ENCODE peak calls at places on chromosomes 6 and 20, in six cellular contexts. One of them, this sample, is unnamed.

GRCh38 chr6:4355241-4355640 is 219.9 kb upstream of the ECI2 start:
- DNase-seq in IMR-90: peak
- DNase-seq in tibial artery: no peak
- DNase-seq in AG04450: no peak
- DNase-seq in WERI-Rb-1: no peak
- DNase-seq in lung: no peak
- DNase-seq in this sample: peak

GRCh38 chr6:107264357-107264831 is 149.1 kb upstream of the BEND3 start:
- DNase-seq in IMR-90: peak
- DNase-seq in tibial artery: no peak
- DNase-seq in AG04450: peak
- DNase-seq in WERI-Rb-1: no peak
- DNase-seq in lung: no peak
- DNase-seq in this sample: peak

GRCh38 chr6:32148722-32149576 is 2.8 kb downstream of the PRRT1 start:
- DNase-seq in IMR-90: no peak
- DNase-seq in tibial artery: no peak
- DNase-seq in AG04450: no peak
- DNase-seq in WERI-Rb-1: no peak
- DNase-seq in lung: peak
- DNase-seq in this sample: no peak

GRCh38 chr20:9889270-9889981 is 50.5 kb upstream of the PAK5 start:
- DNase-seq in IMR-90: no peak
- DNase-seq in tibial artery: no peak
- DNase-seq in AG04450: no peak
- DNase-seq in WERI-Rb-1: no peak
- DNase-seq in lung: no peak
- DNase-seq in this sample: no peak

GRCh38 chr6:134060491-134061106 is 8.2 kb upstream of the SLC2A12 start:
- DNase-seq in IMR-90: peak
- DNase-seq in tibial artery: no peak
- DNase-seq in AG04450: no peak
- DNase-seq in WERI-Rb-1: no peak
- DNase-seq in lung: no peak
- DNase-seq in this sample: peak

GRCh38 chr20:36741072-36741471 is 4.8 kb downstream of the NDRG3 start:
- DNase-seq in IMR-90: no peak
- DNase-seq in tibial artery: no peak
- DNase-seq in AG04450: no peak
- DNase-seq in WERI-Rb-1: peak
- DNase-seq in lung: no peak
- DNase-seq in this sample: no peak

GRCh38 chr6:14665827-14666724 is 548.5 kb downstream of the CD83 start:
- DNase-seq in IMR-90: peak
- DNase-seq in tibial artery: peak
- DNase-seq in AG04450: peak
- DNase-seq in WERI-Rb-1: no peak
- DNase-seq in lung: no peak
- DNase-seq in this sample: no peak

GRCh38 chr6:152948150-152948768 is 34.6 kb downstream of the FBXO5 start:
- DNase-seq in IMR-90: peak
- DNase-seq in tibial artery: no peak
- DNase-seq in AG04450: peak
- DNase-seq in WERI-Rb-1: no peak
- DNase-seq in lung: no peak
- DNase-seq in this sample: no peak

GRCh38 chr6:81752969-81753708 is 658 bp upstream of the TENT5A start:
- DNase-seq in IMR-90: peak
- DNase-seq in tibial artery: peak
- DNase-seq in AG04450: peak
- DNase-seq in WERI-Rb-1: peak
- DNase-seq in lung: peak
- DNase-seq in this sample: peak

GRCh38 chr20:2052741-2053140 is 48.9 kb upstream of the STK35 start:
- DNase-seq in IMR-90: no peak
- DNase-seq in tibial artery: no peak
- DNase-seq in AG04450: no peak
- DNase-seq in WERI-Rb-1: no peak
- DNase-seq in lung: no peak
- DNase-seq in this sample: no peak

GRCh38 chr6:47146426-47147174 is 104.5 kb upstream of the ADGRF1 start:
- DNase-seq in IMR-90: peak
- DNase-seq in tibial artery: no peak
- DNase-seq in AG04450: no peak
- DNase-seq in WERI-Rb-1: no peak
- DNase-seq in lung: no peak
- DNase-seq in this sample: no peak

GRCh38 chr6:165616116-165616515 is 46.9 kb downstream of the PDE10A start:
- DNase-seq in IMR-90: peak
- DNase-seq in tibial artery: no peak
- DNase-seq in AG04450: no peak
- DNase-seq in WERI-Rb-1: no peak
- DNase-seq in lung: no peak
- DNase-seq in this sample: no peak

GRCh38 chr6:74534485-74535211 is 671.2 kb downstream of the COL12A1 start:
- DNase-seq in IMR-90: peak
- DNase-seq in tibial artery: no peak
- DNase-seq in AG04450: peak
- DNase-seq in WERI-Rb-1: no peak
- DNase-seq in lung: no peak
- DNase-seq in this sample: no peak

GRCh38 chr6:90319979-90320667 is 23.5 kb upstream of the BACH2 start:
- DNase-seq in IMR-90: no peak
- DNase-seq in tibial artery: no peak
- DNase-seq in AG04450: no peak
- DNase-seq in WERI-Rb-1: no peak
- DNase-seq in lung: no peak
- DNase-seq in this sample: no peak

GRCh38 chr6:44297063-44298038 is 15.8 kb downstream of the AARS2 start:
- DNase-seq in IMR-90: peak
- DNase-seq in tibial artery: no peak
- DNase-seq in AG04450: no peak
- DNase-seq in WERI-Rb-1: peak
- DNase-seq in lung: no peak
- DNase-seq in this sample: no peak

GRCh38 chr20:58438970-58439808 is 50.2 kb downstream of the VAPB start:
- DNase-seq in IMR-90: no peak
- DNase-seq in tibial artery: no peak
- DNase-seq in AG04450: no peak
- DNase-seq in WERI-Rb-1: no peak
- DNase-seq in lung: no peak
- DNase-seq in this sample: no peak

GRCh38 chr6:16543491-16543890 is 217.8 kb downstream of the ATXN1 start:
- DNase-seq in IMR-90: no peak
- DNase-seq in tibial artery: no peak
- DNase-seq in AG04450: no peak
- DNase-seq in WERI-Rb-1: no peak
- DNase-seq in lung: no peak
- DNase-seq in this sample: peak

GRCh38 chr20:38418509-38419204 is 16.5 kb downstream of the SNHG17 start:
- DNase-seq in IMR-90: peak
- DNase-seq in tibial artery: no peak
- DNase-seq in AG04450: no peak
- DNase-seq in WERI-Rb-1: peak
- DNase-seq in lung: no peak
- DNase-seq in this sample: no peak

GRCh38 chr20:37992802-37993538 is 40.3 kb downstream of the TTI1 start:
- DNase-seq in IMR-90: peak
- DNase-seq in tibial artery: no peak
- DNase-seq in AG04450: peak
- DNase-seq in WERI-Rb-1: peak
- DNase-seq in lung: peak
- DNase-seq in this sample: no peak

GRCh38 chr20:20299904-20300303 is 68.0 kb upstream of the INSM1 start:
- DNase-seq in IMR-90: no peak
- DNase-seq in tibial artery: no peak
- DNase-seq in AG04450: no peak
- DNase-seq in WERI-Rb-1: no peak
- DNase-seq in lung: no peak
- DNase-seq in this sample: no peak

DNA sequence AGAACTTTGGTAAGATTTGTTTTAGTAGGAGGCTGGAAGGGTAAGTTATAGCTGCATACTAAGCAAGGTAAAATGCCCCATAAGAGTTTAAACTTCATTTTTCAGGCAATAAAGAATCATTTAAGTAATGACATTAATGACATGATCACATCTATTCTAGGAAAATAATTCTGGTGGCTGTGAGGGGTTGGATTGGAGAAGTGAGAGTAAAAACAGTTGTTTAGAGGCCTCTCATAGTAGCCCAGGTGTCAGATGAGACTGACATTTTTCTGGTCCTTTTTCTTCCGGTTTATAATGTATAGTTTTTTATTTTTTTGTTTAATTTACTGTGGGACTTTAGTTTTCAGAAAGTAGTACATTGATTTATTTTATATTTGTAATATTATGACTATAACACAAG is 40.8 kb downstream of the ITCH start:
- DNase-seq in IMR-90: no peak
- DNase-seq in tibial artery: no peak
- DNase-seq in AG04450: no peak
- DNase-seq in WERI-Rb-1: no peak
- DNase-seq in lung: no peak
- DNase-seq in this sample: no peak
- H3K4me3 ChIP-seq in IMR-90: no peak
- H3K4me3 ChIP-seq in tibial artery: no peak
- H3K4me3 ChIP-seq in AG04450: no peak
- H3K4me3 ChIP-seq in WERI-Rb-1: no peak
- H3K4me3 ChIP-seq in lung: no peak
- H3K4me3 ChIP-seq in this sample: no peak

DNA sequence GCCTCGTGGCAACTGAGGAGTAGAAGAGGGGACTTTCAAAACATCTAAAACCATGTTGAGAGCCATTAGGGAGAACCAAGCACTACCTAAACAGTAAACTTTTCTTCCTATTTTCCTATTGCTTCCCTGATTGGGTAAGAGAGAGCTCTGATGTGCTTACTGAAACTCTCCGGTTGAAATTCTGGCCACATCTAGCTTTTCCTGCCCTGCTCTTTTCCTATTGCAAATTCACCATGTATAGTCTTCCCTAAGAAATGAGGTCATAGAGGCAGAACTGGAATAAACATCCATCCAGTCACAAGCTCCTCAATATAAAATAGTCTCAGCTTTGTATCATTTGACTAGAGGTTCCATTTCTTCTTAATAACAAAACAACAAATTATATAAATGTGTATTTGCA is 199.5 kb upstream of the CNR1 start:
- DNase-seq in IMR-90: no peak
- DNase-seq in tibial artery: no peak
- DNase-seq in AG04450: no peak
- DNase-seq in WERI-Rb-1: no peak
- DNase-seq in lung: no peak
- DNase-seq in this sample: no peak
- TF ChIP-seq CTCF in IMR-90: no peak
- TF ChIP-seq CTCF in tibial artery: no peak
- TF ChIP-seq CTCF in AG04450: no peak
- TF ChIP-seq CTCF in WERI-Rb-1: no peak
- TF ChIP-seq CTCF in lung: no peak
- TF ChIP-seq CTCF in this sample: no peak

DNA sequence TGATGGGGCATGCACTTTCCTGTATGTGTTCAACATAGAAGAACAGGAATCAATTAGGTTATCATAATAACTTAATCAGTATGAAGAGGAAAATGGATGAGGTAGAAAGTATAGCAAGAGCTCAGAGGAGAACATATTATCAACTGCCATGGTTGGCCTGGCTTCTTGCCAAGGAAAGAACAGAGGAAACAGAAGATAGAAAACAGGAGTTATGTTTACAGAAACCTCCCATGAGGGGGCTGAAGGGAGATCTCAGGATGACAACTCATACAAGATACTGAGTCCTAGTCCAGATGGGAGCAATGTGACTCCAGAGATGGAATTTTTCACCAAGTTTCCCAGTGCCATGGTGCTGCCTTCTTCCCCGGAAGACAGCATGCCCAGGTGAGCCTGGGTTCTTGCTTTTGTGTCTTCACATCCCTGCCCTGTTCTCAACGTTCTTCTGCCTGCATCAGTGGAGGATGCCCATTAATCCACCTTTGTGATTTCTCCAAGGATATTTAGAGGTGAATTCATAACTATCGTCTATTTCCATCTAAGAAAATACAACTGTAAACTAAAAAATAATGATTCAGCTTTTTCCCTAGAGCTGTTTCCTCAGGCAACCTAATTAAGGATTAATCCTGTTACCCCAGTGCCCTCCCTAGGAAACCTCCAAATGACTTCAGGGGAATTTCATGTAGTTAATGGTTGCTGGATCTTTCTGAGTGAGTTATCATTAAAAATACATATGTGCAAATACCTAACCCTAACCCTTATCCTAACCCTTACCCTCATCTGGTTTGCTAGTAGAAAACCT is 14.8 kb upstream of the AFDN start:
- DNase-seq in IMR-90: no peak
- DNase-seq in tibial artery: no peak
- DNase-seq in AG04450: no peak
- DNase-seq in WERI-Rb-1: no peak
- DNase-seq in lung: no peak
- DNase-seq in this sample: no peak
- H3K4me3 ChIP-seq in IMR-90: no peak
- H3K4me3 ChIP-seq in tibial artery: no peak
- H3K4me3 ChIP-seq in AG04450: no peak
- H3K4me3 ChIP-seq in WERI-Rb-1: no peak
- H3K4me3 ChIP-seq in lung: no peak
- H3K4me3 ChIP-seq in this sample: no peak

GRCh38 chr6:150600302-150601017 is 775 bp downstream of the PLEKHG1 start:
- DNase-seq in IMR-90: peak
- DNase-seq in tibial artery: peak
- DNase-seq in AG04450: no peak
- DNase-seq in WERI-Rb-1: peak
- DNase-seq in lung: peak
- DNase-seq in this sample: peak
- TF ChIP-seq CTCF in IMR-90: no peak
- TF ChIP-seq CTCF in tibial artery: peak
- TF ChIP-seq CTCF in AG04450: peak
- TF ChIP-seq CTCF in WERI-Rb-1: peak
- TF ChIP-seq CTCF in lung: no peak
- TF ChIP-seq CTCF in this sample: peak

GRCh38 chr20:44966030-44966961 is at the start of gene STK4:
- DNase-seq in IMR-90: peak
- DNase-seq in tibial artery: peak
- DNase-seq in AG04450: peak
- DNase-seq in WERI-Rb-1: peak
- DNase-seq in lung: peak
- DNase-seq in this sample: peak

GRCh38 chr20:44973053-44973452 is 6.7 kb downstream of the STK4 start:
- DNase-seq in IMR-90: no peak
- DNase-seq in tibial artery: no peak
- DNase-seq in AG04450: no peak
- DNase-seq in WERI-Rb-1: no peak
- DNase-seq in lung: no peak
- DNase-seq in this sample: no peak

GRCh38 chr20:44967207-44967807 is 995 bp downstream of the STK4 start:
- DNase-seq in IMR-90: no peak
- DNase-seq in tibial artery: no peak
- DNase-seq in AG04450: no peak
- DNase-seq in WERI-Rb-1: no peak
- DNase-seq in lung: no peak
- DNase-seq in this sample: no peak

GRCh38 chr20:44970243-44970757 is 4.0 kb downstream of the STK4 start:
- DNase-seq in IMR-90: peak
- DNase-seq in tibial artery: no peak
- DNase-seq in AG04450: no peak
- DNase-seq in WERI-Rb-1: no peak
- DNase-seq in lung: no peak
- DNase-seq in this sample: no peak

GRCh38 chr20:44969320-44969879 is 3.1 kb downstream of the STK4 start:
- DNase-seq in IMR-90: no peak
- DNase-seq in tibial artery: no peak
- DNase-seq in AG04450: no peak
- DNase-seq in WERI-Rb-1: no peak
- DNase-seq in lung: no peak
- DNase-seq in this sample: no peak
- H3K4me3 ChIP-seq in IMR-90: no peak
- H3K4me3 ChIP-seq in tibial artery: no peak
- H3K4me3 ChIP-seq in AG04450: no peak
- H3K4me3 ChIP-seq in WERI-Rb-1: no peak
- H3K4me3 ChIP-seq in lung: no peak
- H3K4me3 ChIP-seq in this sample: no peak

This sample was measured in kidney epithelial cell.